ENCODE peak calls at places on chromosomes 2 and 18, in six cellular contexts. U is stomach, I is body of pancreas, X is endothelial cell of umbilical vein, P is Peyer's patch, R is breast epithelium. V is an unnamed sample.

GRCh38 chr2:48927355-48927754 is 171.8 kb upstream of the LHCGR start:
- DNase-seq in U (no peak), I (no peak), X (no peak), P (no peak), R (no peak), V (no peak)

GRCh38 chr2:33272001-33272400 is 204.4 kb upstream of the RASGRP3 start:
- DNase-seq in U (no peak), I (no peak), X (no peak), P (no peak), R (no peak), V (no peak)

GRCh38 chr2:62913311-62913710 is 137.3 kb upstream of the OTX1 start:
- DNase-seq in U (no peak), I (no peak), X (no peak), P (no peak), R (no peak), V (no peak)

GRCh38 chr2:98769784-98770183 is 38.9 kb upstream of the MGAT4A start:
- DNase-seq in U (peak), I (peak), X (no peak), P (peak), R (peak), V (no peak)

GRCh38 chr2:41736105-41736567 is 311.7 kb upstream of the PKDCC start:
- DNase-seq in U (no peak), I (no peak), X (no peak), P (no peak), R (no peak), V (no peak)

GRCh38 chr2:157256621-157257020 is 884 bp upstream of the GALNT5 start:
- DNase-seq in U (no peak), I (no peak), X (no peak), P (no peak), R (no peak), V (peak)

GRCh38 chr2:101679037-101679726 is 18.3 kb upstream of the MAP4K4 start:
- DNase-seq in U (no peak), I (no peak), X (no peak), P (no peak), R (no peak), V (no peak)

GRCh38 chr2:64784168-64785061 is 130.7 kb upstream of the SERTAD2 start:
- DNase-seq in U (peak), I (no peak), X (no peak), P (no peak), R (no peak), V (no peak)

GRCh38 chr2:36433311-36434217 is 78.0 kb downstream of the CRIM1 start:
- DNase-seq in U (no peak), I (peak), X (no peak), P (no peak), R (peak), V (no peak)

GRCh38 chr2:172484253-172484652 is 56.9 kb downstream of the ITGA6 start:
- DNase-seq in U (no peak), I (no peak), X (peak), P (no peak), R (no peak), V (no peak)

GRCh38 chr2:19158211-19158610 is 200.2 kb downstream of the OSR1 start:
- DNase-seq in U (no peak), I (no peak), X (no peak), P (no peak), R (no peak), V (no peak)

GRCh38 chr2:118062048-118062447 is 26.2 kb upstream of the INSIG2 start:
- DNase-seq in U (no peak), I (no peak), X (no peak), P (no peak), R (no peak), V (no peak)

GRCh38 chr2:63853527-63854310 is 12.0 kb downstream of the UGP2 start:
- DNase-seq in U (no peak), I (no peak), X (no peak), P (no peak), R (no peak), V (no peak)

GRCh38 chr2:191298306-191298705 is 53.1 kb downstream of the MYO1B start:
- DNase-seq in U (no peak), I (no peak), X (no peak), P (no peak), R (no peak), V (no peak)

GRCh38 chr18:75173125-75173432 is 35.9 kb downstream of the PTGR3 start:
- DNase-seq in U (no peak), I (no peak), X (no peak), P (no peak), R (no peak), V (no peak)

GRCh38 chr2:3340144-3340543 is 37.5 kb downstream of the EIPR1 start:
- DNase-seq in U (no peak), I (no peak), X (peak), P (no peak), R (no peak), V (no peak)

GRCh38 chr2:12177052-12177994 is 430.9 kb downstream of the LPIN1 start:
- DNase-seq in U (peak), I (peak), X (peak), P (peak), R (no peak), V (peak)

GRCh38 chr2:12452211-12452610 is 264.5 kb upstream of the TRIB2 start:
- DNase-seq in U (no peak), I (no peak), X (no peak), P (no peak), R (no peak), V (peak)

GRCh38 chr2:170500104-170500503 is 215.0 kb upstream of the SP5 start:
- DNase-seq in U (no peak), I (no peak), X (no peak), P (no peak), R (no peak), V (no peak)

GRCh38 chr2:10588911-10589310 is 100.9 kb downstream of the NOL10 start:
- DNase-seq in U (no peak), I (no peak), X (no peak), P (no peak), R (no peak), V (no peak)

GRCh38 chr2:238947920-238948710 is 100.2 kb downstream of the TWIST2 start:
- DNase-seq in U (peak), I (no peak), X (peak), P (peak), R (no peak), V (no peak)

GRCh38 chr2:24083567-24084385 is 858 bp downstream of the TP53I3 start:
- DNase-seq in U (peak), I (peak), X (peak), P (peak), R (no peak), V (peak)

GRCh38 chr2:86105969-86106945 is at the start of gene PTCD3:
- DNase-seq in U (peak), I (peak), X (peak), P (peak), R (peak), V (peak)
- TF ChIP-seq POLR2A in U (no peak), I (peak), X (peak), P (peak), R (no peak), V (peak)

GRCh38 chr18:657998-658946 is 819 bp downstream of the TYMS start:
- DNase-seq in U (peak), I (peak), X (peak), P (peak), R (peak), V (peak)
- TF ChIP-seq POLR2A in U (no peak), I (peak), X (peak), P (peak), R (no peak), V (peak)

GRCh38 chr2:119428488-119429224 is 3.0 kb upstream of the TMEM37 start:
- DNase-seq in U (no peak), I (no peak), X (no peak), P (peak), R (no peak), V (no peak)

GRCh38 chr2:119425620-119426395 is 5.8 kb upstream of the TMEM37 start:
- DNase-seq in U (no peak), I (no peak), X (no peak), P (peak), R (no peak), V (no peak)

GRCh38 chr2:119426396-119426675 is 5.3 kb upstream of the TMEM37 start:
- DNase-seq in U (no peak), I (no peak), X (no peak), P (no peak), R (no peak), V (no peak)

GRCh38 chr2:119427756-119428155 is 3.9 kb upstream of the TMEM37 start:
- DNase-seq in U (no peak), I (no peak), X (no peak), P (no peak), R (no peak), V (no peak)

DNA sequence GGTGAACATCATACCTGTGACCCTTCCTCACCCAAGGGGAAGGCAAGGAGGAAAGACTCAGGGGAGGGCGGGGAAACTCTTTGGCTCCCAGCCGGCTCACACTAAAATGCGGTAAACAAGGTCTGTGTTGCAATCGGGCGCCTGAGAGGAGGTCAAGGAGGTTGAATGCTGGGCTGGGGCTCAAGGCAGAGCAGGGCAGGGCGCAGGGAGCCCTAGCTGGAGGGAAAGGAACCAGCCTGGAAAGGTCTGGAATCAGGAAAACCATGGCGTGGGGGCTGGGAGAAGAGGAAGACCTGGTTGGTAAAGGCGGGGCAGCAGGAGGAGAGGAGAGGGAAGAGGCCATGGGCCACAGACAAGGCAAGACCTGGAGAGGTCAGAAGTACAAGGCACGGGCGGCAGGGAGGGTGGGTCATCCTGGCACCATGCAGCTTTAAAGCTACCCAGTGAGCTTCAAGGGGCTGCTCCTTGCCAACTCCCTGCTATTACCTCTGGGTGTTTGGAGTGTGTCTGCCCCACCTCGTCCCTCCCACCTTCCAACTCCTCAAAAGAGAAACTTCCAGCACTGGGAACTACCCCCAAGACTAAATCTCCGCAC is 4.8 kb upstream of the TMEM37 start:
- DNase-seq in U (peak), I (peak), X (no peak), P (peak), R (no peak), V (no peak)
- TF ChIP-seq POLR2A in U (no peak), I (no peak), X (no peak), P (peak), R (no peak), V (no peak)

GRCh38 chr2:120012771-120013568 is at the start of gene EPB41L5:
- DNase-seq in U (peak), I (peak), X (peak), P (peak), R (peak), V (peak)
- TF ChIP-seq POLR2A in U (no peak), I (peak), X (no peak), P (peak), R (peak), V (no peak)

GRCh38 chr2:216507220-216508143 is 8.8 kb downstream of the RPL37A start:
- DNase-seq in U (no peak), I (no peak), X (no peak), P (no peak), R (no peak), V (no peak)
- TF ChIP-seq POLR2A in U (no peak), I (no peak), X (no peak), P (no peak), R (no peak), V (peak)